ENCODE peak calls at places on chromosomes 5 and 9, in ten cellular contexts. K is fibroblast of lung, M is SK-N-SH, E is osteoblast, I is hepatocyte, B is K562, W is PC-9, Z is astrocyte, U is DND-41, S is mammary epithelial cell. G is an unnamed sample.

GRCh38 chr5:178545941-178546674 is 44.1 kb downstream of the COL23A1 start:
- DNase-seq in I (no peak), W (no peak), Z (no peak), E (no peak), S (no peak), M (no peak), K (no peak), U (no peak), B (no peak), G (no peak)

GRCh38 chr5:128551476-128551875 is 13.4 kb upstream of the FBN2 start:
- DNase-seq in S (no peak), Z (peak; percentile 47), B (no peak), E (no peak), I (no peak), M (no peak), W (no peak), U (no peak), K (peak; percentile 59), G (no peak)

GRCh38 chr5:78627766-78628165 is 20.8 kb downstream of the LHFPL2 start:
- DNase-seq in K (peak; percentile 66), M (peak; percentile 44), B (no peak), U (no peak), S (no peak), Z (peak; percentile 64), I (no peak), E (no peak), W (no peak), G (no peak)

GRCh38 chr5:180096616-180097015 is 25.1 kb upstream of the RNF130 start:
- DNase-seq in U (no peak), E (no peak), I (no peak), M (no peak), B (no peak), W (no peak), S (no peak), K (no peak), Z (no peak), G (no peak)

GRCh38 chr9:108040783-108041182 is 551.2 kb upstream of the KLF4 start:
- DNase-seq in E (peak; percentile 22), Z (peak; percentile 34), M (no peak), I (peak; percentile 56), S (peak; percentile 98), K (peak; percentile 46), U (no peak), B (peak; percentile 37), W (peak; percentile 56), G (no peak)

GRCh38 chr5:23977996-23978395 is 470.6 kb downstream of the PRDM9 start:
- DNase-seq in K (no peak), W (no peak), M (peak; percentile 17), Z (no peak), E (no peak), B (peak; percentile 12), S (no peak), I (peak; percentile 80), U (peak; percentile 16), G (no peak)

GRCh38 chr5:67201897-67202549 is 5.4 kb upstream of the CD180 start:
- DNase-seq in W (no peak), S (no peak), U (no peak), B (no peak), I (no peak), K (no peak), Z (no peak), E (no peak), M (no peak), G (no peak)

GRCh38 chr5:137819768-137820167 is 47.9 kb upstream of the MYOT start:
- DNase-seq in E (no peak), I (no peak), W (peak; percentile 57), M (no peak), K (no peak), S (no peak), B (no peak), U (no peak), Z (no peak), G (no peak)

GRCh38 chr5:125198270-125198974 is 452.0 kb upstream of the ZNF608 start:
- DNase-seq in E (peak; percentile 38), W (no peak), I (peak; percentile 90), Z (peak; percentile 61), K (peak; percentile 71), U (peak; percentile 53), S (peak; percentile 21), M (peak; percentile 56), B (no peak), G (peak; percentile 79)

GRCh38 chr5:1515921-1516571 is 7.7 kb downstream of the LPCAT1 start:
- DNase-seq in I (peak; percentile 68), U (peak; percentile 4), K (peak; percentile 45), Z (peak; percentile 19), W (peak; percentile 100), M (no peak), B (no peak), S (peak; percentile 89), E (peak; percentile 81), G (no peak)

GRCh38 chr5:1514027-1514818 is 9.5 kb downstream of the LPCAT1 start:
- DNase-seq in W (no peak), B (no peak), I (no peak), S (no peak), E (peak; percentile 76), U (peak; percentile 2), Z (no peak), M (peak; percentile 9), K (no peak), G (no peak)

GRCh38 chr5:1517838-1518237 is 5.9 kb downstream of the LPCAT1 start:
- DNase-seq in S (no peak), B (no peak), W (no peak), M (no peak), I (no peak), E (peak; percentile 58), Z (no peak), U (peak; percentile 2), K (no peak), G (no peak)

GRCh38 chr5:1515311-1515920 is 8.3 kb downstream of the LPCAT1 start:
- DNase-seq in M (peak; percentile 24), Z (no peak), S (no peak), B (no peak), U (peak; percentile 14), K (no peak), W (no peak), I (no peak), E (peak; percentile 45), G (no peak)

GRCh38 chr5:1516615-1517601 is 6.9 kb downstream of the LPCAT1 start:
- DNase-seq in W (peak; percentile 86), M (no peak), Z (peak; percentile 61), S (peak; percentile 5), I (no peak), E (peak; percentile 93), U (peak; percentile 1), K (peak; percentile 70), B (no peak), G (no peak)
- H3K4me1 ChIP-seq in W (peaks cover 66% of the 10 kb centered on the region), M (peaks cover 15% of the 10 kb centered on the region), Z (peaks cover 30% of the 10 kb centered on the region), S (peaks cover 35% of the 10 kb centered on the region), I (peaks cover 33% of the 10 kb centered on the region), E (peaks cover 22% of the 10 kb centered on the region), U (peaks cover 16% of the 10 kb centered on the region), K (peaks cover 33% of the 10 kb centered on the region), B (peaks cover 50% of the 10 kb centered on the region), G (peaks cover 2% of the 10 kb centered on the region)

GRCh38 chr9:37026085-37026935 is 7.8 kb downstream of the PAX5 start:
- DNase-seq in W (no peak), Z (no peak), M (peak; percentile 80), K (no peak), S (no peak), I (no peak), U (no peak), B (no peak), E (peak; percentile 79), G (no peak)
- H2AFZ ChIP-seq in W (no peak overlapping the region), Z (no peak overlapping the region), M (no peak overlapping the region), K (no peak overlapping the region), S (no peak overlapping the region), I (no peak overlapping the region), U (no peak overlapping the region), B (no peak overlapping the region), E (no peak overlapping the region), G (no peak overlapping the region)

DNA sequence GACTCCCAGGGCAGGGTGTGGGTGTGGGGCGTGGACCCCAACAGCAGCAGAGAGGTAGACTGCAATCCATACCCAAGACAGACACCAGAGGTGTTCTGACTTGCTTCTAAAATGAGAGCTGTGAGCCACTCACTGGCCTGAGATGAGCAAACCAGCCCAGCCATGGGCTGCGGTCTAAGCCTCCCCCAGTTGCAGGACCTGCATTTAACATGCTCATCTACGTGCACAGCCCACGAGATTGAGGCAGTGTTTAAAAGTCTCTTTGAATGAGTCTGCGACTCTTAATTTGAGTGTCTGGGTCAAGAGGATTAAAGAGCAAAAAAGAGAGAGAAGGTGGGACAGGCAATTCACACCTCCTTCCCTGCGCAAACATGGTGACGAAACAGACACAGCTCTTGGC is 5.9 kb downstream of the SURF4 start:
- DNase-seq in S (no peak), W (no peak), M (no peak), Z (no peak), E (no peak), B (no peak), K (no peak), U (no peak), I (no peak), G (no peak)
- H3K4me1 ChIP-seq in S (peaks cover 41% of the 10 kb centered on the region), W (peaks cover 10% of the 10 kb centered on the region), M (peaks cover 5% of the 10 kb centered on the region), Z (peaks cover 41% of the 10 kb centered on the region), E (peaks cover 62% of the 10 kb centered on the region), B (peaks cover 32% of the 10 kb centered on the region), K (peaks cover 10% of the 10 kb centered on the region), U (peaks cover 26% of the 10 kb centered on the region), I (peaks cover 38% of the 10 kb centered on the region), G (peaks cover 20% of the 10 kb centered on the region)

GRCh38 chr9:73050062-73050814 is 97.4 kb upstream of the ALDH1A1 start:
- DNase-seq in W (no peak), Z (peak; percentile 32), U (no peak), E (no peak), M (no peak), I (no peak), K (peak; percentile 36), B (no peak), S (no peak), G (no peak)
- H2AFZ ChIP-seq in W (no peak overlapping the region), Z (no peak overlapping the region), U (no peak overlapping the region), E (no peak overlapping the region), M (no peak overlapping the region), I (no peak overlapping the region), K (no peak overlapping the region), B (peak overlapping the region; percentile 56), S (no peak overlapping the region), G (no peak overlapping the region)

DNA sequence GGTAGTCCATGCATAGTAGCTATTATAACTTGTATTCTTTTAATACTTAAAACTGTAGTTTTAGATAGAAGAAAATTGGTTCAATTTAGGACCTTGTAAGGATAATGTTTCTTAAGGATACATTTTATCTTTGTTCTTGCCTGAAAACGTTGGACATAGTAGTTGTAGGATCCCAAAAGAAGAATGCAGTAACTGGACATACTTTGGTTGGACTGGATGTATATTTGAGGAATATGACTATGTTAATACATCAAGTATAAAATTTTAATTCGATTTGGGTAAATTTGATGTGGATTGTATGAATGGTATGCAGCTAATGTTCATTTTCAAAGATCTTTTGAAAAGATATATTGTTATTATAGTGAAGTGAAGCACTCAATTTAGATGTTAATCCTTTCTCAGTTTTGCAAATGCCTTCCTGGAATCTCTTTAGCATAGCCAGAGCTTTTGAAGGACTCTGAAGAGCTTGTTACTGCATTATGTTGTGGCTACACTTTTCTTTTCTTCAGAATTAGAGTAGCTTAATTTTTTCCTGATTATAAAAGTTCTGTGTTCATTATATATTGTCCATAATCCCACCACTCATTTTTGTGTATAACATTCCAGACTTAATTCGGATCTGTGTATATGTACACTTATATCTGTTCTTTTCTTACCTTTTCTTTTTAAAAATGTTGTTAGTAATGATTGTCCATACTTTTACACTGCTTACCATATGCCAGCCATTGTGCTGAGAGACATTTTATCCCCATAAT is 41.2 kb downstream of the LRRTM2 start:
- DNase-seq in S (no peak), M (no peak), W (no peak), K (no peak), I (no peak), U (no peak), Z (no peak), B (no peak), E (no peak), G (no peak)
- H3K4me1 ChIP-seq in S (peaks cover 4% of the 10 kb centered on the region), M (peaks cover 8% of the 10 kb centered on the region), W (no peaks in the 10 kb centered on the region), K (peaks cover 2% of the 10 kb centered on the region), I (peaks cover 3% of the 10 kb centered on the region), U (peaks cover 20% of the 10 kb centered on the region), Z (peaks cover 11% of the 10 kb centered on the region), B (no peaks in the 10 kb centered on the region), E (peaks cover 13% of the 10 kb centered on the region), G (no peaks in the 10 kb centered on the region)